ENCODE peak calls at places on chromosomes 4 and X, in six cellular contexts. I is sigmoid colon, W is mucosa of descending colon, C is MM.1S, D is cardiac fibroblast, Q is breast epithelium. B is an unnamed sample.

GRCh38 chrX:103376118-103376978 is at the start of gene BEX3:
- DNase-seq in I (peak; percentile 80), W (peak; percentile 68), C (no peak), D (peak; percentile 47), Q (peak; percentile 53), B (no peak)

GRCh38 chr4:145099653-145100052 is 1.5 kb downstream of the ABCE1 start:
- DNase-seq in I (no peak), W (no peak), C (peak; percentile 8), D (peak; percentile 42), Q (no peak), B (no peak)

GRCh38 chrX:119693996-119694451 is 1.1 kb upstream of the SEPTIN6 start:
- DNase-seq in I (no peak), W (peak; percentile 55), C (no peak), D (no peak), Q (no peak), B (no peak)

GRCh38 chr4:8472689-8473197 is 32.2 kb downstream of the TRMT44 start:
- DNase-seq in I (peak; percentile 86), W (no peak), C (no peak), D (peak; percentile 97), Q (no peak), B (no peak)

GRCh38 chr4:15470149-15470520 is 453 bp downstream of the CC2D2A start:
- DNase-seq in I (no peak), W (no peak), C (no peak), D (no peak), Q (no peak), B (no peak)

GRCh38 chrX:148043456-148043855 is 62.3 kb downstream of the FMR1NB start:
- DNase-seq in I (no peak), W (no peak), C (no peak), D (peak; percentile 50), Q (no peak), B (no peak)

GRCh38 chr4:180356766-180357165 is 1886.4 kb upstream of the TENM3 start:
- DNase-seq in I (no peak), W (no peak), C (no peak), D (no peak), Q (no peak), B (no peak)

GRCh38 chr4:118180776-118181175 is 146.5 kb downstream of the NDST3 start:
- DNase-seq in I (no peak), W (no peak), C (no peak), D (no peak), Q (no peak), B (no peak)

GRCh38 chrX:63664083-63664482 is 120.9 kb downstream of the ARHGEF9 start:
- DNase-seq in I (no peak), W (no peak), C (no peak), D (peak; percentile 41), Q (no peak), B (no peak)

GRCh38 chrX:39854772-39855747 is 242.7 kb downstream of the BCOR start:
- DNase-seq in I (no peak), W (no peak), C (peak; percentile 72), D (no peak), Q (no peak), B (no peak)

GRCh38 chr4:85707591-85707990 is 232.6 kb downstream of the ARHGAP24 start:
- DNase-seq in I (no peak), W (no peak), C (peak; percentile 16), D (peak; percentile 59), Q (no peak), B (no peak)

GRCh38 chr4:40212674-40213504 is 16.1 kb downstream of the RHOH start:
- DNase-seq in I (no peak), W (no peak), C (no peak), D (peak; percentile 20), Q (no peak), B (no peak)

GRCh38 chrX:10011261-10011931 is 44.2 kb downstream of the CLDN34 start:
- DNase-seq in I (peak; percentile 36), W (no peak), C (no peak), D (peak; percentile 86), Q (no peak), B (no peak)

GRCh38 chr4:47534772-47535171 is 49.7 kb downstream of the ATP10D start:
- DNase-seq in I (no peak), W (no peak), C (no peak), D (no peak), Q (no peak), B (no peak)

GRCh38 chrX:139931646-139932076 is 1.2 kb downstream of the ATP11C start:
- DNase-seq in I (no peak), W (no peak), C (no peak), D (no peak), Q (no peak), B (no peak)

GRCh38 chr4:184471872-184472539 is 2.3 kb downstream of the IRF2 start:
- DNase-seq in I (no peak), W (no peak), C (peak; percentile 69), D (no peak), Q (no peak), B (no peak)

GRCh38 chr4:30920043-30920442 is 199.9 kb downstream of the PCDH7 start:
- DNase-seq in I (no peak), W (no peak), C (no peak), D (no peak), Q (no peak), B (no peak)

GRCh38 chrX:134377537-134377936 is 82.4 kb upstream of the HPRT1 start:
- DNase-seq in I (no peak), W (no peak), C (peak; percentile 64), D (peak; percentile 59), Q (no peak), B (no peak)

GRCh38 chr4:182810103-182810605 is 107.0 kb downstream of the DCTD start:
- DNase-seq in I (no peak), W (no peak), C (no peak), D (no peak), Q (no peak), B (no peak)

GRCh38 chr4:65791111-65791806 is 121.0 kb upstream of the EPHA5 start:
- DNase-seq in I (no peak), W (no peak), C (no peak), D (peak; percentile 53), Q (no peak), B (no peak)

GRCh38 chrX:30888526-30889146 is 418 bp downstream of the TAB3 start:
- DNase-seq in I (peak; percentile 65), W (no peak), C (no peak), D (peak; percentile 19), Q (no peak), B (no peak)

GRCh38 chr4:161791796-161792556 is 371.8 kb downstream of the FSTL5 start:
- DNase-seq in I (peak; percentile 55), W (peak; percentile 35), C (no peak), D (no peak), Q (no peak), B (no peak)

DNA sequence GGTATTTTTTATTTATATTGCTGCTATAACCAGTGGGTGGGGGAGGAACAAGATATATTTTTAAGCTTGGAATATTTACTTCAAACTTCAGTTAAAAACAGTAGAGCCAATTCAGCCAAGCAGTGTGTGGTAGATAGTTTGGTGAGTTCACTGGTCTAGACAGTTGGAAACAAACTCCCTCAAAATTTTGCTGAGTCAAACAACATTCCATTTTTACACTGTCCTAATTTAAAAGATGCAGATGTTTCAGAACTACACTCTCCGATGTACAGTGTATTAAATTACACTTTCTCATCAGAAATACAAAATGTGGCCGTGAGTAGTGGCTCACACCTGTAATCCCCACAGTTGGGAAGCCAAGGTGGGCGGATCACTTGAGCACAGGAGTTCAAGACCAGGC is 23.3 kb downstream of the PRKX start:
- DNase-seq in I (no peak), W (no peak), C (no peak), D (no peak), Q (no peak), B (no peak)
- TF ChIP-seq CTCF in I (no peak), W (no peak), C (no peak), D (no peak), Q (no peak), B (no peak)

DNA sequence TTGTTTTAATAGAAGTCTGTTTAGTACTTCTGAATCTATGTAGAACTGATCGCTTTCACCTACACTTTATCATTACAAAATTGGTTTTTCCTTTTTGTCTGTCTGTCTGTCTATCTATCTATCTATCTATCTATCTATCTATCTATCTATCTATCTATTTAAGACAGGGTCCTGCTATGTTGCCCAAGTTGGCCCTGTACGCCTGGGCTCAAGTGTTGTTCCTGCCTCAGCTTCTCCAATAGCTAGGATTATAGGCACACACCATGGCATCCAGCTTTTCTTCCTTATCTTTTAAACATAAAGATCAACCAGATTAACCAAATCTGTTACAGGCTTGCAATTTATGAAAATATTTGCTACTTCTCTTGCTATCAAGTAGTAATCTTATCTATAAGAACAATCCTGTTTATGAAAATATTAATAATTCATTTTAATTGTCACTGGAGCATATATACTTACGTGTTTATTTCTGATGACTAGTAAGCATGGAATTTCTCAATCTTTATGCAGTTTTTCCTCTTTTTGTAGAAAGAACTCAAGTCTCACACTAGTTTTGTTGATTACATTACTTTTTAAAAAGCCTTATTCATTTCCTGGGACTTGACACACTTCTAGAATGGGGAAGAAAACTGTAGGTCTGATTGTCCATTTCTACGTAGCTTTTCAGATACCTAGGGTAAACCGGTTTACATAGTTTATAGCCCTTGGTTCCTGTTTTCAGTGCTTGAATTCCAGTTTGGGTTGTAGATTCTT is 24.6 kb downstream of the KIAA0232 start:
- DNase-seq in I (no peak), W (no peak), C (no peak), D (peak; percentile 42), Q (no peak), B (no peak)
- H3K4me3 ChIP-seq in I (no peak overlapping the region), W (no peak overlapping the region), C (no peak overlapping the region), D (no peak overlapping the region), Q (no peak overlapping the region), B (no peak overlapping the region)

DNA sequence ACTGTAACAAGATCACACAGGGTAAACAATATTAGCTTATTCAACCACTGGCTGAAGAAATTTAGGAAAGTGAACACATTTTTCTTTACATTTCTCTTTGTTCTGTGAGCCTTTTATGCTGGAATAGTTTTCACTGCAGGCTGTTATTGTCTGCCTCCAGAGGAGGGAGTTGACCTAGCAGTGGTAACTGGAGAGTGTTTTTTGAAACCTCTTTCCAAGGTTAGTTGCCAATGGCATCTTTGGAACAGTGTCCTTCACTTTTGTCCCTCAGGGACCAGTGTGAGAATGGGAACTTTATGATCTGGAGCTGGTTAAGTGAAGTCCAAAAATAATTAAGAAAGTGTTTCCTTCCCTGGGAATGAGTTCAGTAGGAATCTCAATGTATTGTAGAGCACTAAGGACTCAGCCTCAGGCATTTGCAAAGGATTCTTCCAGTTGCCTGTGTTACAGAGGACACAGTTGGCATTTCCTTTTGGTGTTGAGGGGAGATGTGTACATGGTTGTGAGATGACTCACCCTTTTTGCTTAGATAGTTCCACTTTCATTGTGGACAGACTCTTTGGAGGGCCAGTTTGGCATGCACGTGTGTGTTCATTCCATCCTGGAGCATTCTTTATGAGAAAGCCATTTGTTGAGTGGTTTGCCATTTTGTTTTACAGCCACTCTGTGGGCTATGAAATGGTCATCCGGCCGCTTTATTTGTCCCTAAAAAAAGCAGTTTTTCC is 61.3 kb downstream of the AR start:
- DNase-seq in I (no peak), W (no peak), C (peak; percentile 73), D (peak; percentile 90), Q (no peak), B (peak; percentile 13)
- TF ChIP-seq CTCF in I (no peak), W (no peak), C (no peak), D (no peak), Q (no peak), B (no peak)

GRCh38 chr4:134200811-134201215 is 776 bp downstream of the PABPC4L start:
- DNase-seq in I (peak; percentile 55), W (no peak), C (no peak), D (no peak), Q (no peak), B (no peak)

GRCh38 chr4:134202557-134202956 is 968 bp upstream of the PABPC4L start:
- DNase-seq in I (no peak), W (no peak), C (no peak), D (no peak), Q (no peak), B (no peak)

GRCh38 chr4:134202136-134202535 is 547 bp upstream of the PABPC4L start:
- DNase-seq in I (no peak), W (no peak), C (no peak), D (no peak), Q (no peak), B (no peak)

GRCh38 chr4:134201216-134202098 is at the start of gene PABPC4L:
- DNase-seq in I (peak; percentile 69), W (peak; percentile 37), C (no peak), D (peak; percentile 20), Q (no peak), B (no peak)
- H3K4me3 ChIP-seq in I (peak within 1 kb of the TSS; percentile 53), W (no peak within 1 kb of the TSS), C (no peak within 1 kb of the TSS), D (peak within 1 kb of the TSS; percentile 49), Q (peak within 1 kb of the TSS; percentile 57), B (peak within 1 kb of the TSS; percentile 53)